ENCODE peak calls at places on chromosome 10, in seven cellular contexts. B is HFFc6; G is fibroblast of lung; A is right cardiac atrium; X is mucosa of descending colon; W is body of pancreas; K is stimulated activated CD4-positive, alpha-beta T cell treated with anti-CD3 and anti-CD28 coated beads, Interleukin-12 subunit alpha, Interleukin-12 subunit beta, amount 100 ng/mL, for 48 hours. J is an unnamed sample.

GRCh38 chr10:112898540-112899395 is 51.3 kb upstream of the TCF7L2 start:
- DNase-seq in B (peak), A (peak), X (peak), K (no peak), G (peak), W (peak), J (peak)

GRCh38 chr10:58414270-58415041 is 29.2 kb downstream of the TFAM start:
- DNase-seq in K (no peak), X (no peak), G (peak), W (no peak), B (peak), A (no peak), J (peak)

GRCh38 chr10:73816917-73817729 is 5.7 kb upstream of the NDST2 start:
- DNase-seq in B (no peak), X (no peak), A (no peak), W (no peak), K (no peak), G (peak), J (peak)

GRCh38 chr10:52662255-52662654 is 110.3 kb downstream of the MBL2 start:
- DNase-seq in G (no peak), A (no peak), K (no peak), B (no peak), X (no peak), W (no peak), J (no peak)

GRCh38 chr10:96850825-96851224 is 18.7 kb downstream of the LCOR start:
- DNase-seq in K (no peak), X (no peak), G (peak), B (peak), W (no peak), A (no peak), J (peak)

GRCh38 chr10:127889605-127890195 is 3.0 kb downstream of the CLRN3 start:
- DNase-seq in B (no peak), K (no peak), W (no peak), A (no peak), X (no peak), G (peak), J (peak)

GRCh38 chr10:35639651-35640311 is 2.3 kb downstream of the FZD8 start:
- DNase-seq in A (peak), K (no peak), B (no peak), W (peak), X (peak), G (peak), J (peak)

GRCh38 chr10:11901454-11902431 is 78.6 kb downstream of the PROSER2 start:
- DNase-seq in X (no peak), B (no peak), K (no peak), A (no peak), G (no peak), W (no peak), J (peak)

GRCh38 chr10:22505923-22506685 is 160.8 kb downstream of the SPAG6 start:
- DNase-seq in A (no peak), K (peak), X (peak), W (no peak), B (peak), G (no peak), J (peak)

GRCh38 chr10:132669208-132669861 is 116.6 kb downstream of the NKX6-2 start:
- DNase-seq in A (no peak), X (no peak), B (no peak), K (no peak), G (no peak), W (peak), J (no peak)

GRCh38 chr10:43968961-43969360 is 320.3 kb upstream of the ZNF32 start:
- DNase-seq in B (no peak), K (no peak), G (no peak), W (no peak), X (no peak), A (no peak), J (no peak)

GRCh38 chr10:49599546-49599945 is 10.6 kb upstream of the SLC18A3 start:
- DNase-seq in W (no peak), X (no peak), G (no peak), A (no peak), B (no peak), K (no peak), J (no peak)

GRCh38 chr10:7872041-7872442 is 53.7 kb downstream of the TAF3 start:
- DNase-seq in W (no peak), B (no peak), K (no peak), A (no peak), X (no peak), G (no peak), J (peak)

GRCh38 chr10:6069101-6069931 is 7.1 kb upstream of the IL2RA start:
- DNase-seq in A (no peak), K (no peak), X (no peak), G (peak), B (no peak), W (no peak), J (no peak)

GRCh38 chr10:13739178-13739577 is 152.4 kb downstream of the PRPF18 start:
- DNase-seq in K (no peak), X (no peak), W (no peak), A (no peak), B (no peak), G (no peak), J (no peak)

GRCh38 chr10:47099445-47099844 is 188.2 kb downstream of the PTPN20 start:
- DNase-seq in B (no peak), X (no peak), G (no peak), W (no peak), K (no peak), A (no peak), J (no peak)

GRCh38 chr10:133270773-133271297 is 5.8 kb downstream of the ADAM8 start:
- DNase-seq in K (no peak), A (no peak), B (no peak), G (no peak), X (no peak), W (no peak), J (no peak)

GRCh38 chr10:13890617-13891541 is 304.1 kb downstream of the PRPF18 start:
- DNase-seq in A (peak), K (no peak), G (peak), W (no peak), B (peak), X (no peak), J (peak)

GRCh38 chr10:43259248-43259980 is 7.5 kb downstream of the RASGEF1A start:
- DNase-seq in A (no peak), W (no peak), K (no peak), X (no peak), G (no peak), B (no peak), J (no peak)

GRCh38 chr10:43262043-43262901 is 4.6 kb downstream of the RASGEF1A start:
- DNase-seq in W (no peak), A (no peak), K (no peak), B (no peak), X (no peak), G (no peak), J (no peak)

GRCh38 chr10:27794157-27794556 is 48.5 kb upstream of the MKX start:
- DNase-seq in A (no peak), B (no peak), X (no peak), G (no peak), W (no peak), K (no peak), J (peak)

GRCh38 chr10:11595395-11595692 is 16.1 kb downstream of the USP6NL start:
- DNase-seq in K (no peak), A (no peak), X (no peak), B (peak), G (peak), W (no peak), J (peak)

GRCh38 chr10:132539431-132539839 is 1.8 kb downstream of the INPP5A start:
- DNase-seq in X (peak), B (no peak), G (peak), A (peak), K (peak), W (peak), J (no peak)

GRCh38 chr10:75358121-75358520 is 43.4 kb downstream of the ZNF503 start:
- DNase-seq in A (no peak), G (no peak), K (no peak), X (no peak), B (no peak), W (no peak), J (no peak)

GRCh38 chr10:60943372-60944158 is 420 bp downstream of the RHOBTB1 start:
- DNase-seq in G (peak), W (peak), K (no peak), X (peak), B (peak), A (peak), J (peak)

GRCh38 chr10:132431537-132432175 is 34.7 kb downstream of the PWWP2B start:
- DNase-seq in B (no peak), W (no peak), A (peak), K (no peak), X (peak), G (no peak), J (no peak)

GRCh38 chr10:15280974-15281373 is 90.1 kb downstream of the FAM171A1 start:
- DNase-seq in W (no peak), A (no peak), K (no peak), G (no peak), B (no peak), X (no peak), J (no peak)

GRCh38 chr10:124193309-124193696 is 99.9 kb upstream of the CHST15 start:
- DNase-seq in A (no peak), W (no peak), B (no peak), G (no peak), X (no peak), K (no peak), J (no peak)

GRCh38 chr10:113036636-113037035 is 86.6 kb downstream of the TCF7L2 start:
- DNase-seq in G (no peak), X (no peak), K (no peak), W (no peak), B (no peak), A (no peak), J (no peak)